ENCODE peak calls at places on chromosomes 5 and 9, in six cellular contexts. M, E, P, T, Y and F are unnamed samples.

GRCh38 chr9:129570450-129571297 is 50.2 kb downstream of the C9orf50 start:
- DNase-seq in M (peak), E (peak), P (peak), T (peak), Y (no peak), F (no peak)

GRCh38 chr9:96048954-96049831 is 173.7 kb downstream of the ERCC6L2 start:
- DNase-seq in M (peak), E (no peak), P (no peak), T (no peak), Y (no peak), F (no peak)

GRCh38 chr5:124511791-124512190 is 234.6 kb downstream of the ZNF608 start:
- DNase-seq in M (no peak), E (no peak), P (no peak), T (no peak), Y (no peak), F (no peak)

GRCh38 chr5:111748304-111748763 is 8.7 kb downstream of the NREP start:
- DNase-seq in M (no peak), E (peak), P (peak), T (peak), Y (no peak), F (no peak)

GRCh38 chr5:170631471-170632195 is 127.8 kb downstream of the KCNIP1 start:
- DNase-seq in M (no peak), E (peak), P (no peak), T (peak), Y (no peak), F (no peak)

GRCh38 chr5:179697993-179698934 is 503 bp upstream of the CANX start:
- DNase-seq in M (peak), E (peak), P (peak), T (peak), Y (peak), F (peak)

GRCh38 chr5:149018909-149019443 is 43.9 kb downstream of the SH3TC2 start:
- DNase-seq in M (no peak), E (peak), P (no peak), T (peak), Y (no peak), F (no peak)

GRCh38 chr9:97900103-97900737 is 22.1 kb downstream of the TRMO start:
- DNase-seq in M (no peak), E (no peak), P (no peak), T (peak), Y (no peak), F (no peak)

GRCh38 chr9:70113403-70114022 is 69.9 kb downstream of the MAMDC2 start:
- DNase-seq in M (peak), E (peak), P (peak), T (peak), Y (no peak), F (peak)

GRCh38 chr9:95116002-95116819 is 201.3 kb downstream of the FANCC start:
- DNase-seq in M (no peak), E (no peak), P (no peak), T (no peak), Y (no peak), F (no peak)

GRCh38 chr9:82721596-82721995 is 341.3 kb downstream of the RASEF start:
- DNase-seq in M (no peak), E (peak), P (peak), T (no peak), Y (no peak), F (no peak)

GRCh38 chr9:131096490-131097258 is at the start of gene AIF1L:
- DNase-seq in M (no peak), E (peak), P (peak), T (no peak), Y (no peak), F (no peak)

GRCh38 chr5:81922790-81923398 is 48.9 kb upstream of the ATG10 start:
- DNase-seq in M (no peak), E (no peak), P (no peak), T (no peak), Y (no peak), F (no peak)

GRCh38 chr5:176660860-176661641 is 13.8 kb downstream of the TSPAN17 start:
- DNase-seq in M (peak), E (peak), P (peak), T (peak), Y (peak), F (peak)

GRCh38 chr5:12016149-12016740 is 112.0 kb upstream of the CTNND2 start:
- DNase-seq in M (no peak), E (peak), P (no peak), T (no peak), Y (no peak), F (no peak)

GRCh38 chr9:36088020-36088419 is 48.5 kb upstream of the GLIPR2 start:
- DNase-seq in M (no peak), E (no peak), P (no peak), T (no peak), Y (no peak), F (no peak)

GRCh38 chr5:13325765-13326164 is 618.7 kb downstream of the DNAH5 start:
- DNase-seq in M (no peak), E (peak), P (no peak), T (no peak), Y (no peak), F (no peak)

GRCh38 chr9:99192786-99193465 is 28.8 kb downstream of the ALG2 start:
- DNase-seq in M (no peak), E (peak), P (no peak), T (peak), Y (no peak), F (no peak)

GRCh38 chr9:119349548-119349947 is 19.7 kb downstream of the BRINP1 start:
- DNase-seq in M (no peak), E (no peak), P (no peak), T (no peak), Y (no peak), F (no peak)

GRCh38 chr9:78132688-78133033 is 101.0 kb upstream of the GNAQ start:
- DNase-seq in M (no peak), E (peak), P (no peak), T (no peak), Y (no peak), F (no peak)

GRCh38 chr5:124342027-124342471 is 404.4 kb downstream of the ZNF608 start:
- DNase-seq in M (no peak), E (peak), P (no peak), T (peak), Y (no peak), F (no peak)

GRCh38 chr9:33014665-33015014 is 10.4 kb upstream of the DNAJA1 start:
- DNase-seq in M (no peak), E (no peak), P (no peak), T (no peak), Y (no peak), F (no peak)